ENCODE peak calls at places on chromosomes 4 and X, in seven cellular contexts. F is body of pancreas, X is uterus, B is right lobe of liver, V is mammary epithelial cell, J is tibial artery, A is AG04450. H is an unnamed sample.

GRCh38 chr4:81845273-81845672 is 373.6 kb upstream of the RASGEF1B start:
- DNase-seq in F (no peak), J (no peak), V (no peak), B (no peak), X (no peak), A (no peak), H (no peak)

GRCh38 chr4:848307-848691 is 22.4 kb upstream of the CPLX1 start:
- DNase-seq in A (no peak), B (peak; percentile 52), J (no peak), X (no peak), V (no peak), F (no peak), H (no peak)

GRCh38 chr4:26839534-26839951 is 21.1 kb upstream of the STIM2 start:
- DNase-seq in V (peak; percentile 71), X (no peak), J (no peak), F (peak; percentile 74), A (no peak), B (no peak), H (no peak)

GRCh38 chrX:9312922-9313867 is 151.7 kb upstream of the TBL1X start:
- DNase-seq in B (peak; percentile 66), X (no peak), F (peak; percentile 25), J (peak; percentile 22), A (no peak), V (no peak), H (peak; percentile 53)

GRCh38 chrX:130393451-130394074 is 8.1 kb upstream of the GPR119 start:
- DNase-seq in X (no peak), F (peak; percentile 62), J (peak; percentile 21), B (no peak), V (peak; percentile 28), A (no peak), H (peak; percentile 37)

GRCh38 chr4:85402371-85402770 is 72.6 kb upstream of the ARHGAP24 start:
- DNase-seq in X (peak; percentile 21), B (no peak), F (no peak), J (no peak), V (peak; percentile 39), A (no peak), H (no peak)

GRCh38 chr4:19010766-19011165 is 989.2 kb upstream of the LCORL start:
- DNase-seq in F (no peak), X (no peak), J (no peak), B (no peak), A (no peak), V (no peak), H (no peak)

GRCh38 chr4:170248576-170248975 is 158.8 kb upstream of the AADAT start:
- DNase-seq in X (no peak), J (no peak), V (peak; percentile 83), F (no peak), B (no peak), A (no peak), H (no peak)

GRCh38 chr4:19478791-19479190 is 772.9 kb upstream of the SLIT2 start:
- DNase-seq in X (no peak), J (no peak), F (no peak), V (no peak), B (no peak), A (peak; percentile 27), H (no peak)

GRCh38 chrX:63922221-63922620 is 137.2 kb upstream of the ARHGEF9 start:
- DNase-seq in F (no peak), A (no peak), B (no peak), X (no peak), V (peak; percentile 9), J (no peak), H (no peak)

GRCh38 chr4:10492486-10492885 is 35.3 kb upstream of the ZNF518B start:
- DNase-seq in V (no peak), X (no peak), F (no peak), B (no peak), J (no peak), A (no peak), H (no peak)

GRCh38 chrX:3589474-3589873 is 124.0 kb downstream of the PRKX start:
- DNase-seq in X (no peak), A (no peak), V (no peak), B (no peak), J (no peak), F (no peak), H (no peak)

GRCh38 chr4:95549246-95550138 is 719 bp upstream of the UNC5C start:
- DNase-seq in F (peak; percentile 21), B (peak; percentile 61), J (peak; percentile 69), A (no peak), V (peak; percentile 60), X (peak; percentile 35), H (peak; percentile 69)

GRCh38 chr4:168097161-168097560 is 4.8 kb downstream of the ANXA10 start:
- DNase-seq in J (no peak), A (no peak), V (no peak), F (no peak), B (no peak), X (no peak), H (no peak)

GRCh38 chr4:155339999-155340398 is 36.8 kb downstream of the MAP9 start:
- DNase-seq in V (no peak), F (no peak), B (no peak), X (no peak), J (no peak), A (no peak), H (no peak)

GRCh38 chr4:94342713-94343112 is at the start of gene HPGDS:
- DNase-seq in V (no peak), X (no peak), B (no peak), F (no peak), J (no peak), A (no peak), H (peak; percentile 37)
- H3K27ac ChIP-seq in V (no peak within 1 kb of the TSS), X (no peak within 1 kb of the TSS), B (no peak within 1 kb of the TSS), F (no peak within 1 kb of the TSS), J (no peak within 1 kb of the TSS), A (no peak within 1 kb of the TSS), H (peak within 1 kb of the TSS; percentile 19)

GRCh38 chr4:47038263-47038662 is 6.9 kb downstream of the GABRB1 start:
- DNase-seq in J (no peak), X (no peak), B (no peak), A (no peak), V (no peak), F (no peak), H (no peak)

GRCh38 chr4:47031713-47032404 is 492 bp downstream of the GABRB1 start:
- DNase-seq in V (peak; percentile 1), A (no peak), X (no peak), B (no peak), J (no peak), F (no peak), H (peak; percentile 32)

GRCh38 chr4:47031011-47031678 is at the start of gene GABRB1:
- DNase-seq in V (peak; percentile 31), X (peak; percentile 40), B (peak; percentile 78), A (peak; percentile 30), F (peak; percentile 71), J (peak; percentile 25), H (no peak)

DNA sequence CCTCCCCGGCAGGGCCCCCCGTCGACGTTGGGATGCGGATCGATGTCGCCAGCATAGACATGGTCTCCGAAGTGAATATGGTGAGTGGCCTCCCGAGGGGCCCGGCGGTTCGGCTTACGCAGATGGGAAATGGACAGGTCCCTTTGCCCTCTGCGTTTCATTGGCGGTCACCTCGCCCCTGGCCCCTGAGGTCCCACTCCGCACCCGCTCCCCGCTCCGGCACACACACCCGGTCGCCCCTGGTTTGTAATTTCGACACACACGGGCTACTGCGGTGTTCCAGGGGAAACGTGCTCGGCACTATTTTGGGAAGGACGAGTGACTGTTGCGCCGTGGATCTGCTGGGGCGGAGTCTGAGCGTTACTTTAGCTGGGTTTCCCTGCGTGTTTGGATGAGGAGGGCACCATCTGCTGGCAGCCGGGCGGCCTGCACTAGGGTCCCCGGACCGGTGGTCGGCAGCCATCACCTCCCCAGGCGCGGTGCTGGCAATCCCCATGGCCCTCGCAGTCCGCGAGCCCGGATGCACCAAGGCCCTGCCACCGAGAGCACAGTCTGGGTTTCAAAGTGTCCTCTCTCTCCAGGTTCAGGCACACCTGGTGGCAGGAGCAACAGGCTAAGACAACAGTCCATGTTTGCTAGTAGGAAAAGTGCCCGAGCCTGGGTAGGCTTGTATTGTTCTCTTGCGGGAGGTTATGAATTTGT is 1.2 kb downstream of the GABRB1 start:
- DNase-seq in B (peak; percentile 62), A (peak; percentile 20), X (peak; percentile 45), F (peak; percentile 38), V (peak; percentile 14), J (peak; percentile 28), H (peak; percentile 18)
- H3K27ac ChIP-seq in B (no peak overlapping the region), A (no peak overlapping the region), X (no peak overlapping the region), F (no peak overlapping the region), V (no peak overlapping the region), J (no peak overlapping the region), H (no peak overlapping the region)

GRCh38 chr4:110395416-110395815 is 80.5 kb upstream of the ENPEP start:
- DNase-seq in B (no peak), J (no peak), F (no peak), X (no peak), A (no peak), V (no peak), H (no peak)

GRCh38 chr4:110400071-110400470 is 75.9 kb upstream of the ENPEP start:
- DNase-seq in A (no peak), B (no peak), F (no peak), V (no peak), J (no peak), X (no peak), H (no peak)

GRCh38 chr4:110396963-110397362 is 79.0 kb upstream of the ENPEP start:
- DNase-seq in J (no peak), A (no peak), F (no peak), X (no peak), B (no peak), V (no peak), H (no peak)

DNA sequence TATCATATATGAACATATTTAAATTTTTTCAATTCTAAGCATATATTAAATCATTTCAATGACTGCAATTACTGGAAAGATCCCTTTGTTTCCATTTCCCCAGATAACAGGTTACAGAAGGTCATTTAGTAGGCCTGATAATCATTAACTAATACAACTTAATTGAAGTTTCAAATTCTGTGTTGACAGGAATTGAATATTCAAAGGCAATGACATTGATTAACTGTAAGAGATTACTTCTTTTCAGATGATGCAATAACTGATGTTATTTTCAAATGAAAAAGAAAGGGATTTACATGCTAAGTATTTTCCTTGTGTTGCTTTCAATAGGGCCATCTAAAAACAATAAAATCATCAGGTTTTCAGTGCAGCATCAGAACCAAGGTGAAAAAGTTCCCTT is 81.1 kb upstream of the ENPEP start:
- DNase-seq in J (no peak), F (no peak), V (no peak), B (no peak), A (no peak), X (no peak), H (no peak)
- H3K27ac ChIP-seq in J (no peak overlapping the region), F (no peak overlapping the region), V (no peak overlapping the region), B (no peak overlapping the region), A (no peak overlapping the region), X (no peak overlapping the region), H (no peak overlapping the region)

GRCh38 chrX:30308263-30309138 is 689 bp downstream of the NR0B1 start:
- DNase-seq in V (no peak), B (no peak), A (no peak), X (no peak), F (peak; percentile 12), J (no peak), H (no peak)

GRCh38 chrX:30302957-30303356 is 6.2 kb downstream of the NR0B1 start:
- DNase-seq in V (peak; percentile 35), A (no peak), J (no peak), X (no peak), B (no peak), F (peak; percentile 23), H (no peak)

GRCh38 chrX:30307466-30307865 is 1.7 kb downstream of the NR0B1 start:
- DNase-seq in X (no peak), A (no peak), J (no peak), F (no peak), V (no peak), B (no peak), H (no peak)

GRCh38 chrX:30301977-30302376 is 7.2 kb downstream of the NR0B1 start:
- DNase-seq in J (no peak), V (peak; percentile 47), B (no peak), X (no peak), A (no peak), F (no peak), H (no peak)

GRCh38 chrX:30304866-30305265 is 4.3 kb downstream of the NR0B1 start:
- DNase-seq in X (no peak), B (no peak), F (no peak), A (no peak), V (no peak), J (no peak), H (no peak)
- H3K27ac ChIP-seq in X (no peak overlapping the region), B (no peak overlapping the region), F (no peak overlapping the region), A (no peak overlapping the region), V (no peak overlapping the region), J (no peak overlapping the region), H (no peak overlapping the region)